ENCODE peak calls at places on chromosomes 12 and 14, in six cellular contexts. B is tibial artery, X is BJ, R is bronchial epithelial cell, I is fibroblast of the aortic adventitia, Z is choroid plexus epithelial cell. G is an unnamed sample.

GRCh38 chr14:85535916-85536834 is 6.2 kb downstream of the FLRT2 start:
- DNase-seq in B (no peak), X (no peak), R (peak), I (peak), Z (peak), G (no peak)

GRCh38 chr12:81450920-81451739 is 308.0 kb downstream of the PPFIA2 start:
- DNase-seq in B (no peak), X (no peak), R (peak), I (peak), Z (peak), G (no peak)

GRCh38 chr12:26488339-26488738 is 293.0 kb downstream of the SSPN start:
- DNase-seq in B (no peak), X (no peak), R (no peak), I (no peak), Z (no peak), G (no peak)

GRCh38 chr12:101066489-101066888 is 143.5 kb downstream of the SLC5A8 start:
- DNase-seq in B (no peak), X (no peak), R (no peak), I (no peak), Z (no peak), G (no peak)

GRCh38 chr12:111409403-111410228 is 3.9 kb downstream of the SH2B3 start:
- DNase-seq in B (peak), X (no peak), R (no peak), I (peak), Z (peak), G (peak)

GRCh38 chr14:75254901-75255300 is 23.7 kb upstream of the FOS start:
- DNase-seq in B (peak), X (no peak), R (peak), I (no peak), Z (no peak), G (no peak)

GRCh38 chr14:42665083-42665482 is 1058.4 kb downstream of the LRFN5 start:
- DNase-seq in B (no peak), X (no peak), R (peak), I (no peak), Z (peak), G (no peak)

GRCh38 chr12:51592034-51592705 is 1.1 kb downstream of the SCN8A start:
- DNase-seq in B (no peak), X (peak), R (no peak), I (peak), Z (no peak), G (no peak)

GRCh38 chr14:67524152-67524963 is 8.7 kb upstream of the PLEKHH1 start:
- DNase-seq in B (no peak), X (no peak), R (no peak), I (no peak), Z (peak), G (no peak)

GRCh38 chr12:5204271-5204670 is 160.6 kb downstream of the KCNA5 start:
- DNase-seq in B (no peak), X (no peak), R (no peak), I (no peak), Z (no peak), G (no peak)

GRCh38 chr12:88310069-88310468 is 168.0 kb downstream of the TMTC3 start:
- DNase-seq in B (no peak), X (peak), R (peak), I (peak), Z (peak), G (no peak)

GRCh38 chr14:77556946-77557345 is 58.3 kb upstream of the ISM2 start:
- DNase-seq in B (no peak), X (no peak), R (no peak), I (no peak), Z (no peak), G (no peak)
- TF ChIP-seq CTCF in B (no peak), X (no peak), R (no peak), I (no peak), Z (no peak), G (no peak)

GRCh38 chr12:104680070-104680469 is 223.3 kb downstream of the CHST11 start:
- DNase-seq in B (no peak), X (no peak), R (no peak), I (no peak), Z (peak), G (no peak)
- TF ChIP-seq CTCF in B (no peak), X (peak), R (peak), I (peak), Z (peak), G (no peak)

GRCh38 chr12:42030588-42030987 is 114.1 kb downstream of the GXYLT1 start:
- DNase-seq in B (no peak), X (no peak), R (no peak), I (no peak), Z (no peak), G (no peak)
- TF ChIP-seq CTCF in B (no peak), X (no peak), R (no peak), I (no peak), Z (no peak), G (no peak)

GRCh38 chr14:74042296-74042695 is 23.1 kb downstream of the BBOF1 start:
- DNase-seq in B (no peak), X (no peak), R (no peak), I (no peak), Z (no peak), G (no peak)

GRCh38 chr14:74049886-74050495 is 30.8 kb downstream of the BBOF1 start:
- DNase-seq in B (no peak), X (no peak), R (no peak), I (no peak), Z (no peak), G (no peak)

DNA sequence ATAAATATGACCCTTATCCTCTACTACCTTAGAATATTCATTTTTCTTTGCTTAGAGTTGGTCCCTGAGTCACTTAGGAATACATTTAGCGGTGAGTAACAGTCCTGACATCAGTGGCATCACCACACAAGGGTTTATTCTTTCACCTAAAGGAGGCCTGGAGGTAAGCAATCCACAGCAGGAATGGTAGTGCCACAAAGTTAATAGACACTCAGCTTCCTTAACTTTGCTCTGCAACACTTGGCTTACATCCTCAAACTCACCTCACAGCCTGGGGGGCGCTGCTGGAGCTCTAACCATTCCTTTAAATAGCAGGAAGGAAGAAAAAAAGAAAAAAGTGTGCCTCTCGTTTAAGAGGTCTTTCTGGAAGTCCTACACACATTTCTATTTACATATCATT is 29.1 kb downstream of the BBOF1 start:
- DNase-seq in B (no peak), X (no peak), R (peak), I (no peak), Z (peak), G (no peak)
- TF ChIP-seq CTCF in B (no peak), X (no peak), R (no peak), I (no peak), Z (peak), G (no peak)

GRCh38 chr12:93802698-93803097 is 125.5 kb downstream of the CRADD start:
- DNase-seq in B (no peak), X (no peak), R (no peak), I (peak), Z (peak), G (no peak)
- TF ChIP-seq CTCF in B (no peak), X (peak), R (no peak), I (peak), Z (peak), G (no peak)

GRCh38 chr12:67222302-67222701 is 46.9 kb upstream of the CAND1 start:
- DNase-seq in B (no peak), X (no peak), R (peak), I (peak), Z (peak), G (no peak)
- TF ChIP-seq CTCF in B (no peak), X (peak), R (peak), I (peak), Z (peak), G (no peak)